ENCODE peak calls at places on chromosomes 5 and 9, in ten cellular contexts. S is stimulated activated CD8-positive, alpha-beta memory T cell treated with anti-CD3 and anti-CD28 coated beads, Interleukin-2, amount 100 ng/mL, for 1 hour; A is ovary; C is occipital lobe; N is aorta; K is activated CD4-positive, alpha-beta memory T cell treated with anti-CD3 and anti-CD28 coated beads for 36 hours; B is CD8-positive, alpha-beta memory T cell; D is activated CD8-positive, alpha-beta T cell treated with anti-CD3 and anti-CD28 coated beads for 36 hours; U is dermis blood vessel endothelial cell; Q is AG08396. Y is an unnamed sample.

GRCh38 chr5:126777257-126777973 is 479 bp downstream of the LMNB1 start:
- DNase-seq in S (peak), B (peak), K (peak), U (peak), A (peak), D (peak), Q (peak), N (peak), C (peak), Y (peak)

GRCh38 chr9:16516887-16517286 is 353.6 kb downstream of the BNC2 start:
- DNase-seq in B (no peak), Q (no peak), D (no peak), A (no peak), N (no peak), K (no peak), U (peak), C (no peak), S (no peak), Y (no peak)

GRCh38 chr5:74895906-74896305 is 29.7 kb upstream of the FAM169A start:
- DNase-seq in N (peak), Q (peak), U (peak), C (peak), K (no peak), S (no peak), D (no peak), A (no peak), B (no peak), Y (no peak)

GRCh38 chr5:127934791-127935256 is 148.7 kb upstream of the SLC12A2 start:
- DNase-seq in B (no peak), C (no peak), D (no peak), A (no peak), Q (peak), K (no peak), U (peak), S (no peak), N (no peak), Y (no peak)

GRCh38 chr9:91443994-91444392 is 20.4 kb upstream of the NFIL3 start:
- DNase-seq in N (no peak), A (no peak), K (no peak), B (no peak), S (no peak), Q (no peak), U (no peak), C (no peak), D (no peak), Y (no peak)

GRCh38 chr5:142922223-142922952 is 152.2 kb downstream of the ARHGAP26 start:
- DNase-seq in S (no peak), N (no peak), K (no peak), C (no peak), A (no peak), B (no peak), Q (no peak), D (no peak), U (peak), Y (no peak)

GRCh38 chr9:87707805-87708500 is 18.0 kb upstream of the CTSL start:
- DNase-seq in N (no peak), S (no peak), D (no peak), C (no peak), B (no peak), Q (no peak), A (no peak), U (no peak), K (no peak), Y (no peak)

GRCh38 chr9:90855208-90856000 is 53.8 kb downstream of the SYK start:
- DNase-seq in B (no peak), N (no peak), K (no peak), U (no peak), S (no peak), Q (no peak), D (no peak), C (no peak), A (no peak), Y (no peak)

GRCh38 chr9:89038354-89039091 is 47.3 kb downstream of the S1PR3 start:
- DNase-seq in A (no peak), Q (peak), B (no peak), C (peak), N (no peak), K (no peak), S (no peak), D (no peak), U (no peak), Y (no peak)

GRCh38 chr9:114154597-114155102 is 687 bp upstream of the COL27A1 start:
- DNase-seq in Q (no peak), K (no peak), D (no peak), N (no peak), B (no peak), A (no peak), C (no peak), S (no peak), U (no peak), Y (no peak)

GRCh38 chr5:175680020-175680419 is 22.1 kb downstream of the HRH2 start:
- DNase-seq in Q (no peak), K (no peak), C (no peak), B (no peak), S (no peak), U (no peak), N (no peak), D (no peak), A (no peak), Y (no peak)

GRCh38 chr9:27033815-27034403 is 28.4 kb upstream of the LRRC19 start:
- DNase-seq in U (peak), K (peak), Q (peak), A (peak), N (no peak), B (no peak), S (no peak), D (peak), C (peak), Y (peak)

GRCh38 chr9:23382418-23382817 is 443.6 kb downstream of the ELAVL2 start:
- DNase-seq in U (no peak), K (no peak), D (no peak), A (no peak), S (no peak), C (no peak), B (no peak), N (no peak), Q (no peak), Y (no peak)

GRCh38 chr5:28495876-28496275 is 1457.5 kb upstream of the CDH9 start:
- DNase-seq in N (no peak), K (no peak), C (no peak), A (no peak), Q (no peak), U (no peak), S (no peak), B (no peak), D (no peak), Y (no peak)

GRCh38 chr5:153959134-153959957 is 79.4 kb downstream of the FAM114A2 start:
- DNase-seq in B (no peak), K (no peak), N (no peak), S (no peak), Q (peak), D (no peak), A (no peak), U (no peak), C (no peak), Y (no peak)

GRCh38 chr5:170333161-170333909 is 35.8 kb upstream of the LCP2 start:
- DNase-seq in A (no peak), D (peak), C (no peak), B (peak), U (no peak), S (peak), Q (no peak), K (peak), N (peak), Y (no peak)

GRCh38 chr5:1526151-1526631 is 2.4 kb upstream of the LPCAT1 start:
- DNase-seq in A (peak), C (no peak), N (peak), B (peak), D (no peak), Q (no peak), U (no peak), S (no peak), K (no peak), Y (no peak)

GRCh38 chr5:138656916-138657315 is 81.7 kb upstream of the HSPA9 start:
- DNase-seq in Q (no peak), U (no peak), S (no peak), D (no peak), N (no peak), C (no peak), B (no peak), K (no peak), A (no peak), Y (no peak)

GRCh38 chr5:3778945-3779344 is 183.3 kb downstream of the IRX1 start:
- DNase-seq in S (no peak), U (no peak), C (no peak), A (no peak), B (no peak), Q (no peak), D (no peak), N (no peak), K (no peak), Y (no peak)

GRCh38 chr5:10453564-10453963 is 11.9 kb downstream of the ROPN1L start:
- DNase-seq in A (no peak), Q (no peak), U (no peak), B (no peak), C (no peak), K (no peak), S (no peak), D (no peak), N (no peak), Y (no peak)

GRCh38 chr9:106233116-106233515 is 538.8 kb downstream of the TMEM38B start:
- DNase-seq in K (no peak), S (no peak), Q (no peak), N (no peak), C (no peak), A (no peak), B (no peak), U (no peak), D (no peak), Y (no peak)

GRCh38 chr9:101527066-101527465 is 6.6 kb upstream of the RNF20 start:
- DNase-seq in D (no peak), S (no peak), C (no peak), Q (no peak), N (no peak), A (no peak), U (no peak), B (no peak), K (no peak), Y (no peak)

GRCh38 chr5:157478726-157479125 is 18.7 kb downstream of the NIPAL4 start:
- DNase-seq in Q (no peak), K (no peak), B (no peak), C (no peak), N (no peak), S (no peak), U (no peak), A (no peak), D (no peak), Y (no peak)

GRCh38 chr5:147445093-147445492 is 64.8 kb downstream of the DPYSL3 start:
- DNase-seq in C (no peak), B (no peak), D (no peak), A (no peak), N (no peak), U (no peak), S (no peak), Q (no peak), K (no peak), Y (no peak)

GRCh38 chr5:26329562-26330189 is 708.7 kb downstream of the CDH9 start:
- DNase-seq in D (no peak), B (no peak), K (no peak), C (no peak), U (no peak), N (no peak), A (no peak), S (no peak), Q (no peak), Y (no peak)

Y was measured in T follicular helper cell.